ENCODE peak calls at places on chromosomes 1 and 21, in four cellular contexts. Z is tibial artery, N is AG04449, C is ovary. G is an unnamed sample.
A peak's percentile ranks its signal among the peaks of the same experiment; 100 is the strongest.

GRCh38 chr1:55826413-55827080 is 611.4 kb upstream of the USP24 start:
- DNase-seq in C (no peak), N (no peak), Z (no peak), G (no peak)

GRCh38 chr1:70091811-70092210 is 113.6 kb downstream of the LRRC40 start:
- DNase-seq in Z (no peak), N (no peak), C (no peak), G (no peak)

GRCh38 chr21:32135401-32136363 is 143.2 kb downstream of the MIS18A start:
- DNase-seq in C (no peak), N (no peak), Z (no peak), G (peak; percentile 2)

GRCh38 chr21:17775431-17776126 is 43.6 kb downstream of the C21orf91 start:
- DNase-seq in Z (no peak), C (no peak), N (no peak), G (no peak)

GRCh38 chr1:81115422-81115821 is 685.3 kb upstream of the ADGRL2 start:
- DNase-seq in C (no peak), Z (no peak), N (no peak), G (no peak)

GRCh38 chr1:3465935-3466321 is 11.5 kb downstream of the ARHGEF16 start:
- DNase-seq in Z (no peak), N (no peak), C (no peak), G (no peak)

GRCh38 chr1:12491691-12492090 is 126.3 kb downstream of the DHRS3 start:
- DNase-seq in C (no peak), Z (no peak), N (peak; percentile 36), G (peak; percentile 49)

GRCh38 chr21:36980280-36981048 is 14.0 kb upstream of the HLCS start:
- DNase-seq in C (peak; percentile 62), N (no peak), Z (no peak), G (no peak)

GRCh38 chr1:61131716-61132115 is 49.4 kb downstream of the NFIA start:
- DNase-seq in Z (no peak), C (no peak), N (no peak), G (no peak)

GRCh38 chr1:42929434-42930177 is 29.1 kb downstream of the SLC2A1 start:
- DNase-seq in N (no peak), C (no peak), Z (peak; percentile 62), G (no peak)

GRCh38 chr1:171142081-171142450 is 43.0 kb upstream of the FMO2 start:
- DNase-seq in N (no peak), Z (peak; percentile 86), C (peak; percentile 72), G (no peak)

GRCh38 chr1:54204199-54204598 is 4.2 kb downstream of the MRPL37 start:
- DNase-seq in C (no peak), Z (no peak), N (no peak), G (no peak)

GRCh38 chr1:201734776-201735175 is 94.2 kb upstream of the IPO9 start:
- DNase-seq in C (no peak), Z (no peak), N (no peak), G (no peak)

GRCh38 chr1:5949761-5950100 is 42.5 kb downstream of the NPHP4 start:
- DNase-seq in N (no peak), Z (no peak), C (no peak), G (no peak)

GRCh38 chr1:207798847-207799246 is 47.0 kb downstream of the CD46 start:
- DNase-seq in N (no peak), Z (peak; percentile 63), C (no peak), G (no peak)

GRCh38 chr1:15959424-15959823 is 16.5 kb downstream of the ZBTB17 start:
- DNase-seq in N (no peak), Z (no peak), C (no peak), G (no peak)

GRCh38 chr1:167503626-167504458 is 14.5 kb downstream of the CD247 start:
- DNase-seq in C (no peak), N (no peak), Z (no peak), G (no peak)

GRCh38 chr1:203306089-203306969 is 1.0 kb downstream of the BTG2 start:
- DNase-seq in C (peak; percentile 81), Z (peak; percentile 98), N (peak; percentile 59), G (peak; percentile 47)

GRCh38 chr1:240031009-240031408 is 60.7 kb upstream of the FMN2 start:
- DNase-seq in N (peak; percentile 94), Z (no peak), C (no peak), G (peak; percentile 92)

GRCh38 chr21:31543191-31543590 is 116.3 kb upstream of the SOD1 start:
- DNase-seq in Z (no peak), C (peak; percentile 45), N (no peak), G (peak; percentile 37)

GRCh38 chr21:43645414-43645891 is 13.8 kb downstream of the HSF2BP start:
- DNase-seq in C (no peak), Z (peak; percentile 82), N (peak; percentile 45), G (peak; percentile 55)

GRCh38 chr1:244100691-244101453 is 49.8 kb downstream of the ZBTB18 start:
- DNase-seq in C (no peak), N (no peak), Z (no peak), G (no peak)

GRCh38 chr1:22184892-22185612 is 42.2 kb upstream of the WNT4 start:
- DNase-seq in N (no peak), C (no peak), Z (no peak), G (no peak)

GRCh38 chr1:113912594-113913311 is 7.6 kb downstream of the DCLRE1B start:
- DNase-seq in N (peak; percentile 60), Z (no peak), C (peak; percentile 72), G (no peak)

DNA sequence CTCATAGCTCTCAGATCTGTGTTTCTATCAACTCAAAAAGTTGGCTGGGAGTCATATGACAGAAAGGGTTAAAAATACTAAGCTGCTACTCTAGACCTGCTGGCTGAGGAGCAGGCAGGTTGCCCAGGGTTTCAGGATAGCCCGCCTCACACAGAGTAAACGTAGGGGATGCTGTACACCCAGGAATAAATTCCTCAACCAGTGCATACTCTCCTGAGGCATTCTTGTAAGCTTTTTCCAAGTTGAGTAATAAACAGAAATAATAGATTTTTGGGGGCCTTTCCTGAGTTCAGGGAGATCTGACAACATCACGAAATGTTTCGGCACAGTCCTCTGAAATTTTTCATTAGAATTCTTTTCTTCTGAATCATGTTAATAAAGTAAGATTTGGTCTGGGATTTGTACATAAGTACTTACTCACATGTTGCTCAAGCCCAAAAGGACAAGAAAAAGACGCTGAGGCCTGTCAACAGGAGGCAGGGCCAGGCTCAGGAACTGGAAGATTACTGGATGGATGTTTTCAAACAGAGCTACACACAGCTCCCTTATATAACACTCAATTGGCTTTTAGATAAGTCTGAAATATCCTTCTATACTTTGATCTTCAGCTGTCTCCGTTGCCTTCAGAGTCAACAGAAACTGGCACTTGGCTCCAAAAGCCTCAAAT is 41.0 kb downstream of the TGFBR3 start:
- DNase-seq in Z (peak; percentile 86), C (peak; percentile 62), N (peak; percentile 95), G (peak; percentile 98)
- H3K4me3 ChIP-seq in Z (no peak overlapping the region), C (no peak overlapping the region), N (no peak overlapping the region), G (no peak overlapping the region)

DNA sequence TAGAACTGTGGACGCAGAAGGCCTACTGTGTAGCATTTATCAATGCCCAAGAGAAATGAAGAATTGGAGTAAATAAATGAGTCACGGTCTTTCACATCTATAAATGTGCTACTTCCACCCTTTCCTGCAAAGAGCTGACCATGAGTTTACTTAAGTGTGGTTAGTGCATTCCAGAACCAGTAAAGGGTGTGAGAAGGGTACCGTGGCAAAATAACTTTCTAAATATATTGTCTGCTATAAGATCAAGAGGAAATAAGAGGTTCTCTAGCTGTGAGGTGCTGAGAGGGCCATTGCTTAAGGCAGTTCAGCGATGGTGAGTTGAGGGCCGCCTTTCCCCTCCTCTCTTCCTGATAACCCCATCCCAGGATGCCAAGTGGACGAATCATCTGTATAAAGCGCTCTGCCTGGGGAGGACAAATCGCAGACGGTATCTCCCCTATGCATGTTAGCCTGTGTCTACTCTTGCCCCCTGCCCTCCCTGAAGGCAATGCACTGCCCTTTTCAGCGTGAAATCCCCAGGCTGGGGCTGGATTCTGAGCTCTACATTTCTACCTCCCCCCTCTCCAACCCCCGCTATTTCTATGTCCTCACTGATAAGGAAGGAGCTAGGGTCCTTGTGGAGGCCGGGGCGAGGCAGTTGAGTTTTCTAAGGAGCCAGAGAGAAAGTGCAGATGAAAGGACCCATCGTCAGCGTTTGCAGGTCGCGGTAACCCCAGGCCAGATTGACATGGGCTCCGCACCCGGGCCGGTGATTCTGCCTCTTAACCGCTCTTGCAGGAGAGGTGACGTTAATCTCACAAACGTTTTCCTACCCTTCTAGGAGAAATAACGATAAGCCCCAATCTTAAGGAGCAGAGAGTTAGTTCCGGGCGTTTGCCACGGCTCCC is 1.5 kb upstream of the NCAM2 start:
- DNase-seq in C (no peak), N (no peak), Z (no peak), G (no peak)
- H3K4me3 ChIP-seq in C (peak overlapping the region; percentile 51), N (no peak overlapping the region), Z (peak overlapping the region; percentile 49), G (no peak overlapping the region)

GRCh38 chr1:36084502-36085115 is 715 bp downstream of the TEKT2 start:
- DNase-seq in N (no peak), C (no peak), Z (no peak), G (no peak)
- H3K4me3 ChIP-seq in N (peak overlapping the region; percentile 53), C (peak overlapping the region; percentile 34), Z (peak overlapping the region; percentile 29), G (peak overlapping the region; percentile 58)

GRCh38 chr1:64505944-64506658 is 36.2 kb downstream of the CACHD1 start:
- DNase-seq in Z (no peak), C (no peak), N (no peak), G (no peak)
- H3K4me3 ChIP-seq in Z (peak overlapping the region; percentile 53), C (peak overlapping the region; percentile 35), N (peak overlapping the region; percentile 39), G (no peak overlapping the region)

GRCh38 chr1:85273397-85273796 is 3.0 kb downstream of the BCL10 start:
- DNase-seq in C (no peak), N (no peak), Z (no peak), G (no peak)
- H3K4me3 ChIP-seq in C (no peak overlapping the region), N (no peak overlapping the region), Z (no peak overlapping the region), G (peak overlapping the region; percentile 13)

GRCh38 chr1:14930224-14930965 is 223.2 kb upstream of the TMEM51 start:
- DNase-seq in C (peak; percentile 57), N (no peak), Z (no peak), G (no peak)
- H3K4me3 ChIP-seq in C (no peak overlapping the region), N (no peak overlapping the region), Z (no peak overlapping the region), G (no peak overlapping the region)

GRCh38 chr1:198168180-198168579 is 11.4 kb downstream of the NEK7 start:
- DNase-seq in Z (no peak), C (no peak), N (no peak), G (no peak)
- H3K4me3 ChIP-seq in Z (no peak overlapping the region), C (no peak overlapping the region), N (no peak overlapping the region), G (no peak overlapping the region)

GRCh38 chr1:179087665-179088064 is 5.8 kb downstream of the TOR3A start:
- DNase-seq in N (no peak), C (no peak), Z (no peak), G (no peak)
- H3K4me3 ChIP-seq in N (no peak overlapping the region), C (no peak overlapping the region), Z (no peak overlapping the region), G (no peak overlapping the region)

GRCh38 chr1:156704166-156704711 is 1.1 kb downstream of the CRABP2 start:
- DNase-seq in C (no peak), N (no peak), Z (no peak), G (no peak)
- H3K4me3 ChIP-seq in C (no peak overlapping the region), N (peak overlapping the region; percentile 55), Z (no peak overlapping the region), G (peak overlapping the region; percentile 71)